ENCODE peak calls at places on chromosomes 13 and 19, in six cellular contexts. O is hypothalamus; X is H54; J is anterior cingulate cortex; V is stimulated activated CD4-positive, alpha-beta T cell treated with anti-CD3 and anti-CD28 coated beads, TNF-alpha, amount 100 ng/mL, for 48 hours; T is T-helper 1 cell. I is an unnamed sample.

GRCh38 chr13:45875951-45876350 is 24.4 kb upstream of the SIAH3 start:
- DNase-seq in X (no peak), J (no peak), O (no peak), T (no peak), V (no peak), I (no peak)

GRCh38 chr13:99374169-99374991 is 67.2 kb upstream of the GPR183 start:
- DNase-seq in T (no peak), V (no peak), O (no peak), J (no peak), X (no peak), I (no peak)

GRCh38 chr13:26442541-26442940 is 114.9 kb upstream of the WASF3 start:
- DNase-seq in J (no peak), O (no peak), X (no peak), T (no peak), V (no peak), I (no peak)

GRCh38 chr13:29577135-29578051 is 18.1 kb downstream of the SLC7A1 start:
- DNase-seq in X (no peak), O (no peak), V (no peak), T (no peak), J (peak; percentile 37), I (no peak)

GRCh38 chr13:31038834-31039552 is 106.5 kb downstream of the TEX26 start:
- DNase-seq in O (no peak), V (no peak), T (no peak), J (no peak), X (peak; percentile 17), I (no peak)

GRCh38 chr19:10428996-10429381 is 8.7 kb downstream of the PDE4A start:
- DNase-seq in X (no peak), V (no peak), O (no peak), T (no peak), J (no peak), I (no peak)

GRCh38 chr13:93797463-93797862 is 570.9 kb downstream of the GPC6 start:
- DNase-seq in J (no peak), T (no peak), V (no peak), O (no peak), X (no peak), I (no peak)

GRCh38 chr13:80604094-80604493 is 263.2 kb upstream of the SPRY2 start:
- DNase-seq in J (no peak), V (no peak), O (no peak), T (no peak), X (no peak), I (no peak)

GRCh38 chr13:47039106-47039505 is 142.3 kb upstream of the HTR2A start:
- DNase-seq in T (no peak), X (no peak), J (no peak), V (no peak), O (no peak), I (no peak)

GRCh38 chr13:69107436-69107835 is 1000.2 kb upstream of the ATXN8OS start:
- DNase-seq in X (no peak), V (no peak), J (no peak), T (no peak), O (no peak), I (no peak)

GRCh38 chr19:8305798-8306197 is 2.4 kb downstream of the CD320 start:
- DNase-seq in X (no peak), V (no peak), J (no peak), O (no peak), T (no peak), I (peak; percentile 2)

GRCh38 chr13:85828094-85828684 is 29.0 kb upstream of the SLITRK6 start:
- DNase-seq in O (no peak), T (no peak), X (no peak), J (no peak), V (no peak), I (no peak)

GRCh38 chr13:90908792-90909191 is 438.7 kb upstream of the MIR17HG start:
- DNase-seq in J (no peak), X (no peak), T (no peak), V (no peak), O (no peak), I (no peak)

GRCh38 chr13:37747071-37747612 is 122.4 kb downstream of the TRPC4 start:
- DNase-seq in J (no peak), X (no peak), V (no peak), O (no peak), T (no peak), I (no peak)

GRCh38 chr13:43390101-43390500 is 366.7 kb downstream of the DNAJC15 start:
- DNase-seq in V (no peak), J (no peak), T (no peak), X (no peak), O (no peak), I (no peak)

GRCh38 chr13:99496322-99497142 is 4.7 kb upstream of the TM9SF2 start:
- DNase-seq in V (no peak), X (peak; percentile 40), T (peak; percentile 71), J (peak; percentile 59), O (peak; percentile 11), I (peak; percentile 37)

GRCh38 chr19:8592231-8593009 is 15.2 kb upstream of the MYO1F start:
- DNase-seq in V (peak; percentile 95), O (peak; percentile 76), T (peak; percentile 95), J (peak; percentile 91), X (peak; percentile 76), I (peak; percentile 94)

GRCh38 chr19:1079566-1080111 is 12.7 kb downstream of the ARHGAP45 start:
- DNase-seq in X (no peak), T (peak; percentile 42), J (no peak), V (no peak), O (no peak), I (no peak)

GRCh38 chr13:51928231-51928630 is 66.5 kb downstream of the CCDC70 start:
- DNase-seq in O (no peak), X (no peak), J (no peak), V (no peak), T (no peak), I (no peak)

GRCh38 chr13:95676775-95677563 is at the start of gene DNAJC3:
- DNase-seq in J (peak; percentile 99), T (peak; percentile 96), O (peak; percentile 97), V (peak; percentile 95), X (peak; percentile 96), I (peak; percentile 98)

GRCh38 chr19:50702870-50703829 is 16.5 kb downstream of the SHANK1 start:
- DNase-seq in X (peak; percentile 97), O (no peak), V (no peak), T (no peak), J (no peak), I (no peak)

GRCh38 chr13:110466261-110466660 is 95.3 kb downstream of the RAB20 start:
- DNase-seq in X (no peak), T (no peak), J (no peak), V (no peak), O (no peak), I (no peak)

GRCh38 chr19:56637976-56638555 is 4.9 kb upstream of the SMIM17 start:
- DNase-seq in J (peak; percentile 52), X (peak; percentile 70), T (no peak), V (peak; percentile 7), O (peak; percentile 26), I (no peak)